ENCODE peak calls at places on chromosomes 12 and 14, in four cellular contexts. L is fibroblast of lung, R is transverse colon, X is psoas muscle. I is an unnamed sample.

GRCh38 chr14:99286761-99287160 is 14.8 kb upstream of the BCL11B start:
- DNase-seq in L (no peak), R (no peak), X (no peak), I (no peak)

GRCh38 chr12:122399592-122400373 is 22.7 kb downstream of the CLIP1 start:
- DNase-seq in L (peak; percentile 94), R (peak; percentile 55), X (peak; percentile 88), I (peak; percentile 96)

GRCh38 chr12:52221912-52222457 is 11.1 kb upstream of the KRT7 start:
- DNase-seq in L (no peak), R (peak; percentile 69), X (peak; percentile 81), I (peak; percentile 44)

GRCh38 chr12:32679091-32679909 is at the start of gene DNM1L:
- DNase-seq in L (peak; percentile 96), R (peak; percentile 95), X (peak; percentile 96), I (peak; percentile 93)

GRCh38 chr12:106032141-106032925 is 106.4 kb downstream of the NUAK1 start:
- DNase-seq in L (no peak), R (no peak), X (no peak), I (no peak)

GRCh38 chr14:68564826-68565760 is 227.8 kb downstream of the ZFP36L1 start:
- DNase-seq in L (no peak), R (no peak), X (no peak), I (peak; percentile 36)

GRCh38 chr14:99524804-99525698 is 43.8 kb downstream of the CCNK start:
- DNase-seq in L (peak; percentile 66), R (peak; percentile 38), X (peak; percentile 45), I (peak; percentile 48)

GRCh38 chr14:51035611-51036192 is 59.2 kb downstream of the TRIM9 start:
- DNase-seq in L (no peak), R (no peak), X (no peak), I (no peak)

GRCh38 chr12:96177013-96177412 is 17.2 kb upstream of the ELK3 start:
- DNase-seq in L (peak; percentile 42), R (no peak), X (no peak), I (peak; percentile 96)

GRCh38 chr12:109861689-109862314 is 18.5 kb downstream of the GLTP start:
- DNase-seq in L (no peak), R (peak; percentile 33), X (no peak), I (peak; percentile 27)

GRCh38 chr12:53204351-53204750 is 2.7 kb downstream of the ITGB7 start:
- DNase-seq in L (no peak), R (no peak), X (no peak), I (no peak)

GRCh38 chr14:39426605-39427004 is 5.6 kb downstream of the FBXO33 start:
- DNase-seq in L (peak; percentile 58), R (no peak), X (no peak), I (peak; percentile 74)

GRCh38 chr12:113462117-113462774 is 9.4 kb downstream of the LHX5 start:
- DNase-seq in L (peak; percentile 75), R (peak; percentile 81), X (peak; percentile 86), I (peak; percentile 74)

GRCh38 chr14:69547701-69548348 is 26.8 kb downstream of the CCDC177 start:
- DNase-seq in L (no peak), R (no peak), X (no peak), I (peak; percentile 21)

GRCh38 chr14:69715725-69716482 is 51.0 kb upstream of the SRSF5 start:
- DNase-seq in L (peak; percentile 79), R (peak; percentile 59), X (peak; percentile 60), I (peak; percentile 77)

GRCh38 chr12:95820096-95820703 is 29.6 kb upstream of the NTN4 start:
- DNase-seq in L (peak; percentile 68), R (peak; percentile 41), X (no peak), I (peak; percentile 66)

GRCh38 chr12:70635713-70636112 is 1.5 kb downstream of the PTPRB start:
- DNase-seq in L (no peak), R (no peak), X (no peak), I (no peak)

GRCh38 chr12:111645433-111645832 is 40.3 kb downstream of the BRAP start:
- DNase-seq in L (peak; percentile 53), R (no peak), X (no peak), I (no peak)

GRCh38 chr12:132063491-132063890 is 80.6 kb downstream of the DDX51 start:
- DNase-seq in L (no peak), R (no peak), X (no peak), I (no peak)

GRCh38 chr12:70779250-70779649 is 141.3 kb downstream of the PTPRR start:
- DNase-seq in L (no peak), R (no peak), X (no peak), I (no peak)

GRCh38 chr14:100591453-100592371 is 4.5 kb upstream of the BEGAIN start:
- DNase-seq in L (no peak), R (no peak), X (peak; percentile 33), I (no peak)

GRCh38 chr14:64638625-64639024 is 65.6 kb upstream of the PLEKHG3 start:
- DNase-seq in L (no peak), R (no peak), X (no peak), I (no peak)
- H3K4me3 ChIP-seq in L (no peak overlapping the region), R (no peak overlapping the region), X (no peak overlapping the region), I (no peak overlapping the region)

DNA sequence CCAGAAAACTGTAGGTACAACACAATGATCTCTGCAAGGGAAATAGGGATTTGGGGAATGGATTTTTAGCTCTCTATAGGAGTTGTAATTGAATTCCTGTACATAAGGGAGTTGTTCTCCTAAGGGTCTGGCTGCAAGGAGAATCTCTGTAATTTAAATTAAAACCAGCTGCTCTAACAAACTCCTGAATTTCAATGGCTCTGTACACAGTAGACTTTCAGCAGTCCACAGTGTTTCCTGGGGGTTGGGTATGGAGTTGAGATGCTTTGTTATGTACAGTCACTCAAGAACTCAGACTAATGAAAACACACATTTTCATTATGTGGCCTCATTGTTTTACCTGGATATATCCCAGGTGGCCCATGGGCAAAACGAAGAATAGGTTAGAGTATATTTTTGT is 93.2 kb downstream of the NAV3 start:
- DNase-seq in L (no peak), R (no peak), X (no peak), I (peak; percentile 36)
- H3K4me3 ChIP-seq in L (no peak overlapping the region), R (no peak overlapping the region), X (no peak overlapping the region), I (no peak overlapping the region)

GRCh38 chr14:60348211-60348610 is 99.2 kb downstream of the PPM1A start:
- DNase-seq in L (no peak), R (no peak), X (no peak), I (no peak)
- H3K4me3 ChIP-seq in L (no peak overlapping the region), R (no peak overlapping the region), X (no peak overlapping the region), I (no peak overlapping the region)

DNA sequence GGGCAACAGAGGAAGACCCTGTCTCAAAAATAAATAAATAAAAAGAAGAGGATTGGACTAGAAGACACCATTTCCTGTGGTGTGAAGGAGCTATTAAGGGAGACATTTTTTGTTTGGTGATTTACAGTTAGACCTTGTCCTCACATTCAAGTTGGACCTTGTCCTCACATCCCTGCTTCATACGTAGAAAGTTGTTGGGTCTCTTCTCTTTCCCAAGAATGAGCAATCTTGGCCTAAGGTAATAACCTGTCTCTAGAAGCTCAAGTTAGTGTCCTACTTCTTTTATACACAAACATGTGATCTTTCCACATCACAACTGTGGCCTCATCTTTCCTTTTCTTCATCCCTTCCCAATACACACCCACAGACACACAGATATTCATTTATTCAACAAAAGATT is 13.0 kb downstream of the APOLD1 start:
- DNase-seq in L (no peak), R (no peak), X (no peak), I (no peak)
- H3K4me3 ChIP-seq in L (no peak overlapping the region), R (no peak overlapping the region), X (no peak overlapping the region), I (no peak overlapping the region)

DNA sequence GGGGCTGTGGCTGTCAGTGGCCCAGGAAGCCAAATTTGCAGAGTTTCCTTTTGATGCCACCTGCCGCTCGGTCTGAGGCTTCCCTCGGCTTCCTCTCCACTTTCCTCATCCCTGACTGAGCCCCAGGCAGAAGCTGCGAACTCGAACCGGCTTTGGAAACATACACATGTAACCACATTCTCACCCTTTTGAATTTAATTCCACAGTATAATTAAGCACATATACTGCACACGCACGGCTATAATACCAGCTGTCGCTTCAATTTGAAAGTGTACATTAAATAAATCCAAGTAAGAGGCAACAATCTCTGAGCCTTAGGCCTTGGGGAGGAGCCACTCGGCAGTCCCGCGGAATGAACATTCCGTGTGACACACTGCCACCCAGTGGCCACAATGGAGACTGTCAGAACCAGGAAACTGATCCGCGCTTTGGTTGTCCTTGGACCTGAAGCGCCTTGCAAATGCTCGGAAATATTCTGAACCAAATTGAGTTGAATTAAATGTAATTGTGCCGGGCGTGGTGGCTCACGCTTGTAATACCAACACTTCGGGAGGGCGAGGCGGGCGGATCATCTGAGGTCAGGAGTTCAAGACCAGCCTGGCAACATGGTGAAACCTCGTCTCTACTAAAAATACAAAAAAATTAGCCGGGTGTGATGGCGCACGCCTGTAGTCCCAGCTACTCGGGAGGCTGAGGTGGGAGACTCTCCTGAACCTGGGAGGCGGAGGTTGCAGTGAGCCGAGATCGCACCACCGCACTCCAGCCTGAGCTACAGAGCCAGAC is 117.9 kb upstream of the TMPO start:
- DNase-seq in L (peak; percentile 74), R (peak; percentile 88), X (peak; percentile 85), I (peak; percentile 75)
- H3K4me3 ChIP-seq in L (peak overlapping the region; percentile 57), R (peak overlapping the region; percentile 47), X (peak overlapping the region; percentile 51), I (peak overlapping the region; percentile 36)

GRCh38 chr12:46214668-46215429 is 54.0 kb downstream of the SLC38A1 start:
- DNase-seq in L (no peak), R (peak; percentile 66), X (no peak), I (no peak)
- H3K4me3 ChIP-seq in L (no peak overlapping the region), R (no peak overlapping the region), X (no peak overlapping the region), I (no peak overlapping the region)

GRCh38 chr14:94936411-94936892 is 166.5 kb upstream of the GSC start:
- DNase-seq in L (peak; percentile 34), R (peak; percentile 49), X (peak; percentile 78), I (peak; percentile 55)
- H3K4me3 ChIP-seq in L (peak overlapping the region; percentile 28), R (peak overlapping the region; percentile 17), X (peak overlapping the region; percentile 55), I (no peak overlapping the region)

GRCh38 chr14:103188691-103189480 is 65.6 kb downstream of the TNFAIP2 start:
- DNase-seq in L (no peak), R (peak; percentile 37), X (peak; percentile 75), I (no peak)
- H3K4me3 ChIP-seq in L (peak overlapping the region; percentile 47), R (peak overlapping the region; percentile 51), X (peak overlapping the region; percentile 62), I (no peak overlapping the region)

GRCh38 chr12:2751686-2752085 is 43.1 kb upstream of the FKBP4 start:
- DNase-seq in L (no peak), R (no peak), X (no peak), I (no peak)
- H3K4me3 ChIP-seq in L (no peak overlapping the region), R (no peak overlapping the region), X (no peak overlapping the region), I (no peak overlapping the region)

I was measured in fibroblast of mammary gland.